ENCODE peak calls at places on chromosomes 5 and 9, in seven cellular contexts. One of them, this sample, is unnamed.

GRCh38 chr5:141369994-141370848 is at the start of gene PCDHGB3:
- DNase-seq in H1: no peak
- DNase-seq in H9: peak; percentile 32
- DNase-seq in psoas muscle: peak; percentile 69
- DNase-seq in heart right ventricle: no peak
- DNase-seq in uterus: no peak
- DNase-seq in mammary epithelial cell: peak; percentile 12
- DNase-seq in this sample: no peak

GRCh38 chr9:17843236-17843635 is 264.4 kb downstream of the SH3GL2 start:
- DNase-seq in H1: no peak
- DNase-seq in H9: no peak
- DNase-seq in psoas muscle: no peak
- DNase-seq in heart right ventricle: no peak
- DNase-seq in uterus: no peak
- DNase-seq in mammary epithelial cell: no peak
- DNase-seq in this sample: peak; percentile 81

GRCh38 chr9:70066418-70066817 is 22.8 kb downstream of the MAMDC2 start:
- DNase-seq in H1: no peak
- DNase-seq in H9: no peak
- DNase-seq in psoas muscle: no peak
- DNase-seq in heart right ventricle: no peak
- DNase-seq in uterus: no peak
- DNase-seq in mammary epithelial cell: no peak
- DNase-seq in this sample: no peak

GRCh38 chr9:87792831-87793288 is 66.9 kb downstream of the CTSL start:
- DNase-seq in H1: no peak
- DNase-seq in H9: peak; percentile 47
- DNase-seq in psoas muscle: peak; percentile 80
- DNase-seq in heart right ventricle: peak; percentile 49
- DNase-seq in uterus: peak; percentile 43
- DNase-seq in mammary epithelial cell: peak; percentile 55
- DNase-seq in this sample: no peak

GRCh38 chr9:70120834-70121510 is 77.3 kb downstream of the MAMDC2 start:
- DNase-seq in H1: no peak
- DNase-seq in H9: no peak
- DNase-seq in psoas muscle: peak; percentile 87
- DNase-seq in heart right ventricle: peak; percentile 66
- DNase-seq in uterus: peak; percentile 67
- DNase-seq in mammary epithelial cell: peak; percentile 98
- DNase-seq in this sample: peak; percentile 27

GRCh38 chr5:146032911-146033310 is 72.5 kb downstream of the PLAC8L1 start:
- DNase-seq in H1: no peak
- DNase-seq in H9: no peak
- DNase-seq in psoas muscle: no peak
- DNase-seq in heart right ventricle: no peak
- DNase-seq in uterus: no peak
- DNase-seq in mammary epithelial cell: no peak
- DNase-seq in this sample: no peak

GRCh38 chr5:153863941-153864340 is 174.8 kb downstream of the FAM114A2 start:
- DNase-seq in H1: no peak
- DNase-seq in H9: no peak
- DNase-seq in psoas muscle: no peak
- DNase-seq in heart right ventricle: no peak
- DNase-seq in uterus: no peak
- DNase-seq in mammary epithelial cell: no peak
- DNase-seq in this sample: no peak

GRCh38 chr5:87944553-87945320 is 323.9 kb downstream of the TMEM161B start:
- DNase-seq in H1: peak; percentile 68
- DNase-seq in H9: peak; percentile 76
- DNase-seq in psoas muscle: peak; percentile 38
- DNase-seq in heart right ventricle: peak; percentile 37
- DNase-seq in uterus: no peak
- DNase-seq in mammary epithelial cell: no peak
- DNase-seq in this sample: no peak

GRCh38 chr9:74974558-74974957 is 21.8 kb upstream of the C9orf40 start:
- DNase-seq in H1: no peak
- DNase-seq in H9: no peak
- DNase-seq in psoas muscle: no peak
- DNase-seq in heart right ventricle: no peak
- DNase-seq in uterus: no peak
- DNase-seq in mammary epithelial cell: no peak
- DNase-seq in this sample: no peak

GRCh38 chr9:105681313-105681712 is 13.0 kb upstream of the TMEM38B start:
- DNase-seq in H1: no peak
- DNase-seq in H9: no peak
- DNase-seq in psoas muscle: no peak
- DNase-seq in heart right ventricle: no peak
- DNase-seq in uterus: no peak
- DNase-seq in mammary epithelial cell: no peak
- DNase-seq in this sample: no peak

GRCh38 chr9:113837349-113837748 is 38.8 kb upstream of the ZNF618 start:
- DNase-seq in H1: no peak
- DNase-seq in H9: no peak
- DNase-seq in psoas muscle: no peak
- DNase-seq in heart right ventricle: no peak
- DNase-seq in uterus: no peak
- DNase-seq in mammary epithelial cell: no peak
- DNase-seq in this sample: no peak

GRCh38 chr9:127935765-127936221 is 1.9 kb downstream of the DPM2 start:
- DNase-seq in H1: no peak
- DNase-seq in H9: no peak
- DNase-seq in psoas muscle: no peak
- DNase-seq in heart right ventricle: peak; percentile 3
- DNase-seq in uterus: no peak
- DNase-seq in mammary epithelial cell: no peak
- DNase-seq in this sample: no peak

GRCh38 chr9:18658764-18659705 is 185.1 kb downstream of the ADAMTSL1 start:
- DNase-seq in H1: no peak
- DNase-seq in H9: no peak
- DNase-seq in psoas muscle: no peak
- DNase-seq in heart right ventricle: no peak
- DNase-seq in uterus: no peak
- DNase-seq in mammary epithelial cell: peak; percentile 42
- DNase-seq in this sample: no peak

GRCh38 chr5:54632131-54632551 is 114.6 kb downstream of the SNX18 start:
- DNase-seq in H1: no peak
- DNase-seq in H9: no peak
- DNase-seq in psoas muscle: no peak
- DNase-seq in heart right ventricle: no peak
- DNase-seq in uterus: no peak
- DNase-seq in mammary epithelial cell: no peak
- DNase-seq in this sample: no peak

GRCh38 chr9:26131891-26132290 is 453.6 kb upstream of the TUSC1 start:
- DNase-seq in H1: no peak
- DNase-seq in H9: no peak
- DNase-seq in psoas muscle: no peak
- DNase-seq in heart right ventricle: no peak
- DNase-seq in uterus: no peak
- DNase-seq in mammary epithelial cell: no peak
- DNase-seq in this sample: no peak

GRCh38 chr9:33180526-33181184 is 13.5 kb upstream of the B4GALT1 start:
- DNase-seq in H1: no peak
- DNase-seq in H9: no peak
- DNase-seq in psoas muscle: no peak
- DNase-seq in heart right ventricle: no peak
- DNase-seq in uterus: no peak
- DNase-seq in mammary epithelial cell: peak; percentile 58
- DNase-seq in this sample: no peak

GRCh38 chr5:138654281-138654867 is 79.2 kb upstream of the HSPA9 start:
- DNase-seq in H1: no peak
- DNase-seq in H9: no peak
- DNase-seq in psoas muscle: no peak
- DNase-seq in heart right ventricle: no peak
- DNase-seq in uterus: no peak
- DNase-seq in mammary epithelial cell: peak; percentile 55
- DNase-seq in this sample: no peak

GRCh38 chr9:124254261-124254682 is 3.5 kb upstream of the NEK6 start:
- DNase-seq in H1: no peak
- DNase-seq in H9: no peak
- DNase-seq in psoas muscle: peak; percentile 26
- DNase-seq in heart right ventricle: no peak
- DNase-seq in uterus: no peak
- DNase-seq in mammary epithelial cell: no peak
- DNase-seq in this sample: no peak

GRCh38 chr9:135500525-135501260 is at the start of gene MRPS2:
- DNase-seq in H1: peak; percentile 62
- DNase-seq in H9: peak; percentile 93
- DNase-seq in psoas muscle: peak; percentile 92
- DNase-seq in heart right ventricle: peak; percentile 89
- DNase-seq in uterus: peak; percentile 87
- DNase-seq in mammary epithelial cell: peak; percentile 81
- DNase-seq in this sample: peak; percentile 89

GRCh38 chr9:36194326-36195000 is 3.7 kb downstream of the CLTA start:
- DNase-seq in H1: no peak
- DNase-seq in H9: no peak
- DNase-seq in psoas muscle: no peak
- DNase-seq in heart right ventricle: no peak
- DNase-seq in uterus: no peak
- DNase-seq in mammary epithelial cell: peak; percentile 60
- DNase-seq in this sample: no peak

GRCh38 chr5:88588609-88589008 is 294.4 kb downstream of the MEF2C start:
- DNase-seq in H1: no peak
- DNase-seq in H9: no peak
- DNase-seq in psoas muscle: no peak
- DNase-seq in heart right ventricle: no peak
- DNase-seq in uterus: no peak
- DNase-seq in mammary epithelial cell: no peak
- DNase-seq in this sample: no peak

GRCh38 chr9:136528716-136529341 is 17.0 kb downstream of the NOTCH1 start:
- DNase-seq in H1: no peak
- DNase-seq in H9: no peak
- DNase-seq in psoas muscle: no peak
- DNase-seq in heart right ventricle: no peak
- DNase-seq in uterus: no peak
- DNase-seq in mammary epithelial cell: no peak
- DNase-seq in this sample: no peak

GRCh38 chr9:136527721-136528710 is 17.8 kb downstream of the NOTCH1 start:
- DNase-seq in H1: no peak
- DNase-seq in H9: no peak
- DNase-seq in psoas muscle: no peak
- DNase-seq in heart right ventricle: no peak
- DNase-seq in uterus: no peak
- DNase-seq in mammary epithelial cell: no peak
- DNase-seq in this sample: peak; percentile 91

GRCh38 chr9:136525841-136526499 is 19.9 kb downstream of the NOTCH1 start:
- DNase-seq in H1: no peak
- DNase-seq in H9: no peak
- DNase-seq in psoas muscle: no peak
- DNase-seq in heart right ventricle: peak; percentile 57
- DNase-seq in uterus: no peak
- DNase-seq in mammary epithelial cell: no peak
- DNase-seq in this sample: peak; percentile 75

GRCh38 chr9:136526625-136527066 is 19.2 kb downstream of the NOTCH1 start:
- DNase-seq in H1: no peak
- DNase-seq in H9: no peak
- DNase-seq in psoas muscle: no peak
- DNase-seq in heart right ventricle: no peak
- DNase-seq in uterus: no peak
- DNase-seq in mammary epithelial cell: no peak
- DNase-seq in this sample: peak; percentile 82

GRCh38 chr9:136527131-136527530 is 18.7 kb downstream of the NOTCH1 start:
- DNase-seq in H1: no peak
- DNase-seq in H9: no peak
- DNase-seq in psoas muscle: no peak
- DNase-seq in heart right ventricle: no peak
- DNase-seq in uterus: no peak
- DNase-seq in mammary epithelial cell: no peak
- DNase-seq in this sample: peak; percentile 62
- H3K27ac ChIP-seq in H1: no peak overlapping the region
- H3K27ac ChIP-seq in H9: no peak overlapping the region
- H3K27ac ChIP-seq in psoas muscle: peak overlapping the region; percentile 85
- H3K27ac ChIP-seq in heart right ventricle: peak overlapping the region; percentile 82
- H3K27ac ChIP-seq in uterus: peak overlapping the region; percentile 50
- H3K27ac ChIP-seq in mammary epithelial cell: no peak overlapping the region
- H3K27ac ChIP-seq in this sample: peak overlapping the region; percentile 88

DNA sequence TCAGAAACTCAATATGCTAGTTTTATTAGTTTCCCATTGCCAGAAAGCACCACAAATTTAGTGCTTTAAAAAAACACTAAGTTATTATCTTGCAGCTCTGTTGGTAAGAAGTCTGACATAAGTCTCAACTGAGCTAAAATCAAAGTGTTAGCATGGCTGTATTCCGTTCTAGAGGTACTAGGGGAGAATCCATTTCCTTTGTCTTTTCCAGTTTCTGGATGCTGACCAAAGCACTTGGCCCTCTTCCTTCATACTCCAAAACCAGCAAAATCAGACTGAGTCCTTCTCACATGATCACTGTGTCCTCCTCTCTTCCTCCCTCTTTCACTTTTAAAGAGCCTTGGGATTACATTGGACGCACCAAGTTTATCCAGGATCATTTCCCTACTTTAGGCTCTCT is 9.5 kb downstream of the CDH18 start:
- DNase-seq in H1: no peak
- DNase-seq in H9: no peak
- DNase-seq in psoas muscle: no peak
- DNase-seq in heart right ventricle: no peak
- DNase-seq in uterus: no peak
- DNase-seq in mammary epithelial cell: no peak
- DNase-seq in this sample: no peak
- H3K27me3 ChIP-seq in H1: no peaks in the 10 kb centered on the region
- H3K27me3 ChIP-seq in H9: no peaks in the 10 kb centered on the region
- H3K27me3 ChIP-seq in psoas muscle: no peaks in the 10 kb centered on the region
- H3K27me3 ChIP-seq in heart right ventricle: no peaks in the 10 kb centered on the region
- H3K27me3 ChIP-seq in uterus: no peaks in the 10 kb centered on the region
- H3K27me3 ChIP-seq in mammary epithelial cell: no peaks in the 10 kb centered on the region
- H3K27me3 ChIP-seq in this sample: no peaks in the 10 kb centered on the region

GRCh38 chr5:3199941-3200340 is 395.7 kb upstream of the IRX1 start:
- DNase-seq in H1: no peak
- DNase-seq in H9: no peak
- DNase-seq in psoas muscle: no peak
- DNase-seq in heart right ventricle: no peak
- DNase-seq in uterus: no peak
- DNase-seq in mammary epithelial cell: no peak
- DNase-seq in this sample: no peak
- TF ChIP-seq CTCF in H1: no peak
- TF ChIP-seq CTCF in H9: no peak
- TF ChIP-seq CTCF in psoas muscle: no peak
- TF ChIP-seq CTCF in heart right ventricle: no peak
- TF ChIP-seq CTCF in uterus: no peak
- TF ChIP-seq CTCF in mammary epithelial cell: no peak
- TF ChIP-seq CTCF in this sample: no peak

GRCh38 chr9:89999534-90000370 is 394.9 kb downstream of the GADD45G start:
- DNase-seq in H1: no peak
- DNase-seq in H9: no peak
- DNase-seq in psoas muscle: peak; percentile 87
- DNase-seq in heart right ventricle: peak; percentile 76
- DNase-seq in uterus: peak; percentile 47
- DNase-seq in mammary epithelial cell: no peak
- DNase-seq in this sample: peak; percentile 52

GRCh38 chr9:89996717-89997116 is 391.9 kb downstream of the GADD45G start:
- DNase-seq in H1: no peak
- DNase-seq in H9: no peak
- DNase-seq in psoas muscle: no peak
- DNase-seq in heart right ventricle: no peak
- DNase-seq in uterus: no peak
- DNase-seq in mammary epithelial cell: no peak
- DNase-seq in this sample: peak; percentile 44

GRCh38 chr9:90001756-90002155 is 396.9 kb downstream of the GADD45G start:
- DNase-seq in H1: no peak
- DNase-seq in H9: no peak
- DNase-seq in psoas muscle: no peak
- DNase-seq in heart right ventricle: no peak
- DNase-seq in uterus: no peak
- DNase-seq in mammary epithelial cell: no peak
- DNase-seq in this sample: no peak

GRCh38 chr9:90000925-90001324 is 396.1 kb downstream of the GADD45G start:
- DNase-seq in H1: no peak
- DNase-seq in H9: no peak
- DNase-seq in psoas muscle: no peak
- DNase-seq in heart right ventricle: no peak
- DNase-seq in uterus: no peak
- DNase-seq in mammary epithelial cell: no peak
- DNase-seq in this sample: no peak

GRCh38 chr9:89999176-89999533 is 394.3 kb downstream of the GADD45G start:
- DNase-seq in H1: no peak
- DNase-seq in H9: no peak
- DNase-seq in psoas muscle: no peak
- DNase-seq in heart right ventricle: no peak
- DNase-seq in uterus: no peak
- DNase-seq in mammary epithelial cell: peak; percentile 66
- DNase-seq in this sample: no peak
- H3K27ac ChIP-seq in H1: no peak overlapping the region
- H3K27ac ChIP-seq in H9: no peak overlapping the region
- H3K27ac ChIP-seq in psoas muscle: peak overlapping the region; percentile 82
- H3K27ac ChIP-seq in heart right ventricle: peak overlapping the region; percentile 72
- H3K27ac ChIP-seq in uterus: peak overlapping the region; percentile 89
- H3K27ac ChIP-seq in mammary epithelial cell: no peak overlapping the region
- H3K27ac ChIP-seq in this sample: no peak overlapping the region